ENCODE peak calls at places on chromosomes 5 and 9, in ten cellular contexts. One of them, this sample, is unnamed.

GRCh38 chr9:79877943-79878612 is 306.3 kb downstream of the TLE4 start:
- DNase-seq in amniotic epithelial cell: no peak
- DNase-seq in effector memory CD8-positive, alpha-beta T cell: no peak
- DNase-seq in fibroblast of mammary gland: no peak
- DNase-seq in cardiac muscle cell: no peak
- DNase-seq in fibroblast of lung: no peak
- DNase-seq in NCI-H1092 treated with DMSO at 0.1 percent for 48 hours: no peak
- DNase-seq in retina: no peak
- DNase-seq in C1 segment of cervical spinal cord: no peak
- DNase-seq in GM23338: no peak
- DNase-seq in this sample: no peak

GRCh38 chr9:24118170-24118569 is 292.1 kb upstream of the ELAVL2 start:
- DNase-seq in effector memory CD8-positive, alpha-beta T cell: no peak
- DNase-seq in NCI-H1092 treated with DMSO at 0.1 percent for 48 hours: no peak
- DNase-seq in GM23338: no peak
- DNase-seq in C1 segment of cervical spinal cord: no peak
- DNase-seq in fibroblast of lung: no peak
- DNase-seq in retina: no peak
- DNase-seq in amniotic epithelial cell: no peak
- DNase-seq in cardiac muscle cell: no peak
- DNase-seq in fibroblast of mammary gland: no peak
- DNase-seq in this sample: no peak

GRCh38 chr9:34989946-34990635 is 546 bp downstream of the DNAJB5 start:
- DNase-seq in GM23338: peak; percentile 95
- DNase-seq in amniotic epithelial cell: peak; percentile 32
- DNase-seq in effector memory CD8-positive, alpha-beta T cell: no peak
- DNase-seq in C1 segment of cervical spinal cord: no peak
- DNase-seq in fibroblast of mammary gland: peak; percentile 41
- DNase-seq in cardiac muscle cell: peak; percentile 64
- DNase-seq in NCI-H1092 treated with DMSO at 0.1 percent for 48 hours: peak; percentile 55
- DNase-seq in fibroblast of lung: peak; percentile 74
- DNase-seq in retina: peak; percentile 71
- DNase-seq in this sample: no peak

GRCh38 chr5:81638471-81638870 is 112.4 kb downstream of the SSBP2 start:
- DNase-seq in fibroblast of mammary gland: no peak
- DNase-seq in retina: no peak
- DNase-seq in effector memory CD8-positive, alpha-beta T cell: no peak
- DNase-seq in C1 segment of cervical spinal cord: no peak
- DNase-seq in GM23338: no peak
- DNase-seq in amniotic epithelial cell: no peak
- DNase-seq in NCI-H1092 treated with DMSO at 0.1 percent for 48 hours: no peak
- DNase-seq in fibroblast of lung: peak; percentile 61
- DNase-seq in cardiac muscle cell: peak; percentile 6
- DNase-seq in this sample: no peak

GRCh38 chr9:17422994-17423680 is 155.7 kb upstream of the SH3GL2 start:
- DNase-seq in NCI-H1092 treated with DMSO at 0.1 percent for 48 hours: peak; percentile 35
- DNase-seq in retina: no peak
- DNase-seq in cardiac muscle cell: peak; percentile 3
- DNase-seq in fibroblast of mammary gland: peak; percentile 28
- DNase-seq in fibroblast of lung: no peak
- DNase-seq in GM23338: no peak
- DNase-seq in effector memory CD8-positive, alpha-beta T cell: no peak
- DNase-seq in amniotic epithelial cell: peak; percentile 29
- DNase-seq in C1 segment of cervical spinal cord: no peak
- DNase-seq in this sample: no peak

GRCh38 chr9:124342946-124343485 is 72.2 kb downstream of the PSMB7 start:
- DNase-seq in NCI-H1092 treated with DMSO at 0.1 percent for 48 hours: peak; percentile 83
- DNase-seq in GM23338: peak; percentile 39
- DNase-seq in fibroblast of mammary gland: peak; percentile 89
- DNase-seq in effector memory CD8-positive, alpha-beta T cell: no peak
- DNase-seq in cardiac muscle cell: peak; percentile 84
- DNase-seq in retina: no peak
- DNase-seq in amniotic epithelial cell: peak; percentile 74
- DNase-seq in C1 segment of cervical spinal cord: no peak
- DNase-seq in fibroblast of lung: peak; percentile 92
- DNase-seq in this sample: no peak

GRCh38 chr9:99591770-99592169 is 229.9 kb upstream of the NR4A3 start:
- DNase-seq in fibroblast of mammary gland: no peak
- DNase-seq in retina: no peak
- DNase-seq in amniotic epithelial cell: no peak
- DNase-seq in fibroblast of lung: no peak
- DNase-seq in effector memory CD8-positive, alpha-beta T cell: no peak
- DNase-seq in C1 segment of cervical spinal cord: no peak
- DNase-seq in cardiac muscle cell: no peak
- DNase-seq in NCI-H1092 treated with DMSO at 0.1 percent for 48 hours: no peak
- DNase-seq in GM23338: no peak
- DNase-seq in this sample: no peak

GRCh38 chr5:26482076-26482816 is 556.1 kb downstream of the CDH9 start:
- DNase-seq in effector memory CD8-positive, alpha-beta T cell: no peak
- DNase-seq in retina: no peak
- DNase-seq in fibroblast of mammary gland: no peak
- DNase-seq in NCI-H1092 treated with DMSO at 0.1 percent for 48 hours: no peak
- DNase-seq in C1 segment of cervical spinal cord: no peak
- DNase-seq in cardiac muscle cell: no peak
- DNase-seq in amniotic epithelial cell: no peak
- DNase-seq in GM23338: no peak
- DNase-seq in fibroblast of lung: no peak
- DNase-seq in this sample: no peak

GRCh38 chr9:98429613-98430012 is 174.2 kb upstream of the TBC1D2 start:
- DNase-seq in GM23338: no peak
- DNase-seq in fibroblast of lung: peak; percentile 92
- DNase-seq in NCI-H1092 treated with DMSO at 0.1 percent for 48 hours: no peak
- DNase-seq in amniotic epithelial cell: peak; percentile 91
- DNase-seq in retina: no peak
- DNase-seq in C1 segment of cervical spinal cord: no peak
- DNase-seq in cardiac muscle cell: peak; percentile 87
- DNase-seq in effector memory CD8-positive, alpha-beta T cell: no peak
- DNase-seq in fibroblast of mammary gland: peak; percentile 89
- DNase-seq in this sample: no peak

GRCh38 chr9:78982849-78983248 is 588.9 kb upstream of the TLE4 start:
- DNase-seq in cardiac muscle cell: peak; percentile 8
- DNase-seq in fibroblast of mammary gland: peak; percentile 19
- DNase-seq in C1 segment of cervical spinal cord: no peak
- DNase-seq in fibroblast of lung: peak; percentile 87
- DNase-seq in retina: no peak
- DNase-seq in amniotic epithelial cell: peak; percentile 67
- DNase-seq in GM23338: no peak
- DNase-seq in effector memory CD8-positive, alpha-beta T cell: no peak
- DNase-seq in NCI-H1092 treated with DMSO at 0.1 percent for 48 hours: no peak
- DNase-seq in this sample: no peak

GRCh38 chr9:108271646-108272349 is 584.0 kb downstream of the ACTL7B start:
- DNase-seq in fibroblast of mammary gland: peak; percentile 85
- DNase-seq in NCI-H1092 treated with DMSO at 0.1 percent for 48 hours: peak; percentile 98
- DNase-seq in amniotic epithelial cell: peak; percentile 43
- DNase-seq in fibroblast of lung: peak; percentile 75
- DNase-seq in cardiac muscle cell: peak; percentile 72
- DNase-seq in GM23338: peak; percentile 61
- DNase-seq in effector memory CD8-positive, alpha-beta T cell: no peak
- DNase-seq in retina: peak; percentile 47
- DNase-seq in C1 segment of cervical spinal cord: no peak
- DNase-seq in this sample: no peak

GRCh38 chr5:166200532-166200931 is 2090.9 kb upstream of the WWC1 start:
- DNase-seq in effector memory CD8-positive, alpha-beta T cell: no peak
- DNase-seq in C1 segment of cervical spinal cord: no peak
- DNase-seq in NCI-H1092 treated with DMSO at 0.1 percent for 48 hours: no peak
- DNase-seq in cardiac muscle cell: no peak
- DNase-seq in GM23338: no peak
- DNase-seq in amniotic epithelial cell: no peak
- DNase-seq in fibroblast of lung: no peak
- DNase-seq in fibroblast of mammary gland: no peak
- DNase-seq in retina: no peak
- DNase-seq in this sample: no peak

GRCh38 chr9:92294297-92294676 is 790 bp upstream of the IARS1 start:
- DNase-seq in NCI-H1092 treated with DMSO at 0.1 percent for 48 hours: no peak
- DNase-seq in amniotic epithelial cell: peak; percentile 16
- DNase-seq in cardiac muscle cell: peak; percentile 40
- DNase-seq in fibroblast of lung: peak; percentile 27
- DNase-seq in effector memory CD8-positive, alpha-beta T cell: peak; percentile 8
- DNase-seq in fibroblast of mammary gland: peak; percentile 34
- DNase-seq in GM23338: peak; percentile 21
- DNase-seq in C1 segment of cervical spinal cord: no peak
- DNase-seq in retina: no peak
- DNase-seq in this sample: no peak

GRCh38 chr9:81308404-81308803 is 380.9 kb downstream of the TLE1 start:
- DNase-seq in GM23338: no peak
- DNase-seq in amniotic epithelial cell: no peak
- DNase-seq in retina: no peak
- DNase-seq in fibroblast of lung: no peak
- DNase-seq in fibroblast of mammary gland: no peak
- DNase-seq in cardiac muscle cell: no peak
- DNase-seq in NCI-H1092 treated with DMSO at 0.1 percent for 48 hours: no peak
- DNase-seq in C1 segment of cervical spinal cord: no peak
- DNase-seq in effector memory CD8-positive, alpha-beta T cell: no peak
- DNase-seq in this sample: no peak

GRCh38 chr5:176481659-176482213 is 33.6 kb downstream of the FAF2 start:
- DNase-seq in cardiac muscle cell: no peak
- DNase-seq in fibroblast of mammary gland: no peak
- DNase-seq in GM23338: no peak
- DNase-seq in amniotic epithelial cell: no peak
- DNase-seq in C1 segment of cervical spinal cord: no peak
- DNase-seq in effector memory CD8-positive, alpha-beta T cell: no peak
- DNase-seq in NCI-H1092 treated with DMSO at 0.1 percent for 48 hours: no peak
- DNase-seq in retina: no peak
- DNase-seq in fibroblast of lung: no peak
- DNase-seq in this sample: no peak

GRCh38 chr9:136572003-136572595 is 26.3 kb upstream of the NOTCH1 start:
- DNase-seq in C1 segment of cervical spinal cord: no peak
- DNase-seq in cardiac muscle cell: peak; percentile 81
- DNase-seq in NCI-H1092 treated with DMSO at 0.1 percent for 48 hours: no peak
- DNase-seq in GM23338: peak; percentile 97
- DNase-seq in fibroblast of mammary gland: no peak
- DNase-seq in effector memory CD8-positive, alpha-beta T cell: no peak
- DNase-seq in fibroblast of lung: peak; percentile 82
- DNase-seq in amniotic epithelial cell: peak; percentile 63
- DNase-seq in retina: peak; percentile 85
- DNase-seq in this sample: no peak

GRCh38 chr5:160496784-160497183 is 75.1 kb downstream of the PTTG1 start:
- DNase-seq in GM23338: no peak
- DNase-seq in NCI-H1092 treated with DMSO at 0.1 percent for 48 hours: no peak
- DNase-seq in C1 segment of cervical spinal cord: no peak
- DNase-seq in fibroblast of lung: no peak
- DNase-seq in amniotic epithelial cell: no peak
- DNase-seq in retina: no peak
- DNase-seq in effector memory CD8-positive, alpha-beta T cell: no peak
- DNase-seq in fibroblast of mammary gland: no peak
- DNase-seq in cardiac muscle cell: no peak
- DNase-seq in this sample: no peak

GRCh38 chr5:83102581-83102980 is 25.2 kb downstream of the XRCC4 start:
- DNase-seq in effector memory CD8-positive, alpha-beta T cell: no peak
- DNase-seq in amniotic epithelial cell: peak; percentile 74
- DNase-seq in fibroblast of mammary gland: no peak
- DNase-seq in C1 segment of cervical spinal cord: no peak
- DNase-seq in GM23338: no peak
- DNase-seq in cardiac muscle cell: no peak
- DNase-seq in fibroblast of lung: peak; percentile 63
- DNase-seq in NCI-H1092 treated with DMSO at 0.1 percent for 48 hours: no peak
- DNase-seq in retina: no peak
- DNase-seq in this sample: no peak

GRCh38 chr9:131358438-131359029 is 35.4 kb upstream of the PRRC2B start:
- DNase-seq in C1 segment of cervical spinal cord: no peak
- DNase-seq in cardiac muscle cell: no peak
- DNase-seq in NCI-H1092 treated with DMSO at 0.1 percent for 48 hours: no peak
- DNase-seq in fibroblast of lung: no peak
- DNase-seq in GM23338: peak; percentile 28
- DNase-seq in effector memory CD8-positive, alpha-beta T cell: no peak
- DNase-seq in retina: no peak
- DNase-seq in amniotic epithelial cell: no peak
- DNase-seq in fibroblast of mammary gland: no peak
- DNase-seq in this sample: no peak

GRCh38 chr5:170166101-170166500 is 60.4 kb downstream of the FOXI1 start:
- DNase-seq in GM23338: no peak
- DNase-seq in amniotic epithelial cell: no peak
- DNase-seq in fibroblast of mammary gland: no peak
- DNase-seq in NCI-H1092 treated with DMSO at 0.1 percent for 48 hours: no peak
- DNase-seq in fibroblast of lung: no peak
- DNase-seq in cardiac muscle cell: no peak
- DNase-seq in retina: no peak
- DNase-seq in effector memory CD8-positive, alpha-beta T cell: no peak
- DNase-seq in C1 segment of cervical spinal cord: no peak
- DNase-seq in this sample: no peak

GRCh38 chr5:25327173-25327572 is 682.4 kb upstream of the CDH10 start:
- DNase-seq in amniotic epithelial cell: no peak
- DNase-seq in GM23338: no peak
- DNase-seq in C1 segment of cervical spinal cord: no peak
- DNase-seq in fibroblast of mammary gland: no peak
- DNase-seq in fibroblast of lung: no peak
- DNase-seq in retina: no peak
- DNase-seq in NCI-H1092 treated with DMSO at 0.1 percent for 48 hours: no peak
- DNase-seq in effector memory CD8-positive, alpha-beta T cell: no peak
- DNase-seq in cardiac muscle cell: no peak
- DNase-seq in this sample: no peak

GRCh38 chr5:77367733-77368132 is 124.4 kb downstream of the WDR41 start:
- DNase-seq in fibroblast of mammary gland: peak; percentile 61
- DNase-seq in amniotic epithelial cell: peak; percentile 34
- DNase-seq in C1 segment of cervical spinal cord: no peak
- DNase-seq in cardiac muscle cell: peak; percentile 5
- DNase-seq in retina: no peak
- DNase-seq in effector memory CD8-positive, alpha-beta T cell: no peak
- DNase-seq in fibroblast of lung: peak; percentile 53
- DNase-seq in GM23338: no peak
- DNase-seq in NCI-H1092 treated with DMSO at 0.1 percent for 48 hours: no peak
- DNase-seq in this sample: no peak

GRCh38 chr9:118644066-118644465 is 725.2 kb downstream of the BRINP1 start:
- DNase-seq in NCI-H1092 treated with DMSO at 0.1 percent for 48 hours: no peak
- DNase-seq in fibroblast of mammary gland: no peak
- DNase-seq in amniotic epithelial cell: peak; percentile 49
- DNase-seq in effector memory CD8-positive, alpha-beta T cell: no peak
- DNase-seq in C1 segment of cervical spinal cord: no peak
- DNase-seq in retina: no peak
- DNase-seq in cardiac muscle cell: no peak
- DNase-seq in GM23338: no peak
- DNase-seq in fibroblast of lung: peak; percentile 0
- DNase-seq in this sample: no peak

GRCh38 chr5:154881986-154882385 is 23.6 kb downstream of the CNOT8 start:
- DNase-seq in C1 segment of cervical spinal cord: no peak
- DNase-seq in fibroblast of lung: no peak
- DNase-seq in retina: no peak
- DNase-seq in effector memory CD8-positive, alpha-beta T cell: no peak
- DNase-seq in fibroblast of mammary gland: no peak
- DNase-seq in NCI-H1092 treated with DMSO at 0.1 percent for 48 hours: no peak
- DNase-seq in cardiac muscle cell: peak; percentile 37
- DNase-seq in amniotic epithelial cell: no peak
- DNase-seq in GM23338: no peak
- DNase-seq in this sample: no peak

GRCh38 chr9:80410106-80410505 is 838.3 kb downstream of the TLE4 start:
- DNase-seq in retina: peak; percentile 80
- DNase-seq in NCI-H1092 treated with DMSO at 0.1 percent for 48 hours: no peak
- DNase-seq in GM23338: peak; percentile 84
- DNase-seq in cardiac muscle cell: no peak
- DNase-seq in effector memory CD8-positive, alpha-beta T cell: no peak
- DNase-seq in amniotic epithelial cell: peak; percentile 0
- DNase-seq in C1 segment of cervical spinal cord: peak; percentile 1
- DNase-seq in fibroblast of lung: peak; percentile 2
- DNase-seq in fibroblast of mammary gland: peak; percentile 34
- DNase-seq in this sample: peak; percentile 69

GRCh38 chr5:93611900-93612898 is 29.2 kb downstream of the NR2F1 start:
- DNase-seq in cardiac muscle cell: no peak
- DNase-seq in fibroblast of lung: peak; percentile 47
- DNase-seq in NCI-H1092 treated with DMSO at 0.1 percent for 48 hours: no peak
- DNase-seq in GM23338: peak; percentile 65
- DNase-seq in retina: peak; percentile 89
- DNase-seq in C1 segment of cervical spinal cord: no peak
- DNase-seq in amniotic epithelial cell: no peak
- DNase-seq in effector memory CD8-positive, alpha-beta T cell: no peak
- DNase-seq in fibroblast of mammary gland: peak; percentile 36
- DNase-seq in this sample: no peak

GRCh38 chr5:44729536-44729935 is 79.2 kb upstream of the MRPS30 start:
- DNase-seq in fibroblast of lung: no peak
- DNase-seq in fibroblast of mammary gland: no peak
- DNase-seq in cardiac muscle cell: no peak
- DNase-seq in amniotic epithelial cell: peak; percentile 78
- DNase-seq in NCI-H1092 treated with DMSO at 0.1 percent for 48 hours: no peak
- DNase-seq in retina: no peak
- DNase-seq in GM23338: no peak
- DNase-seq in effector memory CD8-positive, alpha-beta T cell: no peak
- DNase-seq in C1 segment of cervical spinal cord: no peak
- DNase-seq in this sample: no peak

GRCh38 chr9:101417389-101417788 is 18.2 kb downstream of the ALDOB start:
- DNase-seq in NCI-H1092 treated with DMSO at 0.1 percent for 48 hours: no peak
- DNase-seq in amniotic epithelial cell: no peak
- DNase-seq in fibroblast of lung: no peak
- DNase-seq in fibroblast of mammary gland: no peak
- DNase-seq in GM23338: no peak
- DNase-seq in effector memory CD8-positive, alpha-beta T cell: no peak
- DNase-seq in C1 segment of cervical spinal cord: no peak
- DNase-seq in retina: no peak
- DNase-seq in cardiac muscle cell: no peak
- DNase-seq in this sample: no peak